ENCODE peak calls at places on chromosomes 2 and 18, in six cellular contexts. One of them, this sample, is unnamed.

GRCh38 chr2:78408795-78409118 is 616.7 kb upstream of the REG3G start:
- DNase-seq in A549: no peak
- DNase-seq in HepG2: no peak
- DNase-seq in K562: no peak
- DNase-seq in endothelial cell of umbilical vein: no peak
- DNase-seq in GM12878: no peak
- DNase-seq in this sample: no peak

GRCh38 chr2:147646999-147647588 is 197.7 kb upstream of the ACVR2A start:
- DNase-seq in endothelial cell of umbilical vein: no peak
- DNase-seq in A549: no peak
- DNase-seq in GM12878: no peak
- DNase-seq in K562: no peak
- DNase-seq in HepG2: no peak
- DNase-seq in this sample: no peak

GRCh38 chr2:237603718-237604362 is 13.3 kb upstream of the RAB17 start:
- DNase-seq in GM12878: peak; percentile 35
- DNase-seq in K562: no peak
- DNase-seq in endothelial cell of umbilical vein: peak; percentile 96
- DNase-seq in A549: no peak
- DNase-seq in HepG2: peak; percentile 40
- DNase-seq in this sample: peak; percentile 29

GRCh38 chr18:9869713-9870430 is 15.9 kb upstream of the TXNDC2 start:
- DNase-seq in GM12878: peak; percentile 30
- DNase-seq in K562: peak; percentile 97
- DNase-seq in A549: peak; percentile 43
- DNase-seq in HepG2: peak; percentile 95
- DNase-seq in endothelial cell of umbilical vein: peak; percentile 31
- DNase-seq in this sample: peak; percentile 98

GRCh38 chr2:32009479-32010256 is 1.1 kb downstream of the MEMO1 start:
- DNase-seq in GM12878: no peak
- DNase-seq in K562: peak; percentile 37
- DNase-seq in A549: no peak
- DNase-seq in endothelial cell of umbilical vein: no peak
- DNase-seq in HepG2: no peak
- DNase-seq in this sample: peak; percentile 75

GRCh38 chr2:104321141-104321799 is 532.6 kb upstream of the POU3F3 start:
- DNase-seq in GM12878: no peak
- DNase-seq in A549: no peak
- DNase-seq in endothelial cell of umbilical vein: no peak
- DNase-seq in K562: no peak
- DNase-seq in HepG2: no peak
- DNase-seq in this sample: no peak

GRCh38 chr18:10197097-10197496 is 257.3 kb upstream of the APCDD1 start:
- DNase-seq in HepG2: no peak
- DNase-seq in GM12878: no peak
- DNase-seq in K562: no peak
- DNase-seq in A549: no peak
- DNase-seq in endothelial cell of umbilical vein: no peak
- DNase-seq in this sample: no peak

GRCh38 chr18:49690307-49690706 is 123.0 kb downstream of the ACAA2 start:
- DNase-seq in HepG2: no peak
- DNase-seq in A549: no peak
- DNase-seq in K562: no peak
- DNase-seq in GM12878: no peak
- DNase-seq in endothelial cell of umbilical vein: peak; percentile 78
- DNase-seq in this sample: peak; percentile 30

GRCh38 chr2:168343586-168343985 is 96.2 kb upstream of the STK39 start:
- DNase-seq in HepG2: no peak
- DNase-seq in A549: no peak
- DNase-seq in endothelial cell of umbilical vein: no peak
- DNase-seq in GM12878: no peak
- DNase-seq in K562: peak; percentile 8
- DNase-seq in this sample: no peak

GRCh38 chr2:126811101-126811500 is 87.6 kb upstream of the TEX51 start:
- DNase-seq in endothelial cell of umbilical vein: no peak
- DNase-seq in K562: no peak
- DNase-seq in A549: no peak
- DNase-seq in HepG2: no peak
- DNase-seq in GM12878: no peak
- DNase-seq in this sample: peak; percentile 71

GRCh38 chr2:168311265-168311925 is 64.0 kb upstream of the STK39 start:
- DNase-seq in endothelial cell of umbilical vein: no peak
- DNase-seq in HepG2: no peak
- DNase-seq in K562: no peak
- DNase-seq in GM12878: no peak
- DNase-seq in A549: no peak
- DNase-seq in this sample: no peak

GRCh38 chr18:45777393-45777792 is 48.1 kb upstream of the SIGLEC15 start:
- DNase-seq in A549: no peak
- DNase-seq in GM12878: no peak
- DNase-seq in K562: no peak
- DNase-seq in HepG2: no peak
- DNase-seq in endothelial cell of umbilical vein: no peak
- DNase-seq in this sample: no peak
- TF ChIP-seq MAX in A549: no peak
- TF ChIP-seq MAX in GM12878: no peak
- TF ChIP-seq MAX in K562: no peak
- TF ChIP-seq MAX in HepG2: no peak
- TF ChIP-seq MAX in endothelial cell of umbilical vein: no peak
- TF ChIP-seq MAX in this sample: no peak

GRCh38 chr2:25297738-25298137 is 44.0 kb downstream of the DNMT3A start:
- DNase-seq in endothelial cell of umbilical vein: no peak
- DNase-seq in GM12878: no peak
- DNase-seq in HepG2: no peak
- DNase-seq in A549: no peak
- DNase-seq in K562: peak; percentile 46
- DNase-seq in this sample: peak; percentile 48
- TF ChIP-seq CTCF in endothelial cell of umbilical vein: no peak
- TF ChIP-seq CTCF in GM12878: peak; percentile 5
- TF ChIP-seq CTCF in HepG2: peak; percentile 35
- TF ChIP-seq CTCF in A549: no peak
- TF ChIP-seq CTCF in K562: peak; percentile 50
- TF ChIP-seq CTCF in this sample: peak; percentile 7

GRCh38 chr18:63149200-63149587 is 170.4 kb downstream of the BCL2 start:
- DNase-seq in endothelial cell of umbilical vein: no peak
- DNase-seq in GM12878: no peak
- DNase-seq in K562: no peak
- DNase-seq in A549: no peak
- DNase-seq in HepG2: no peak
- DNase-seq in this sample: no peak
- TF ChIP-seq MYC in endothelial cell of umbilical vein: no peak
- TF ChIP-seq MYC in GM12878: no peak
- TF ChIP-seq MYC in K562: no peak
- TF ChIP-seq MYC in A549: no peak
- TF ChIP-seq MYC in HepG2: no peak
- TF ChIP-seq MYC in this sample: no peak

GRCh38 chr2:28956415-28956826 is 24.7 kb upstream of the TOGARAM2 start:
- DNase-seq in GM12878: no peak
- DNase-seq in HepG2: peak; percentile 62
- DNase-seq in A549: no peak
- DNase-seq in K562: peak; percentile 52
- DNase-seq in endothelial cell of umbilical vein: no peak
- DNase-seq in this sample: peak; percentile 51
- TF ChIP-seq MAX in GM12878: no peak
- TF ChIP-seq MAX in HepG2: peak; percentile 61
- TF ChIP-seq MAX in A549: no peak
- TF ChIP-seq MAX in K562: no peak
- TF ChIP-seq MAX in endothelial cell of umbilical vein: no peak
- TF ChIP-seq MAX in this sample: no peak

DNA sequence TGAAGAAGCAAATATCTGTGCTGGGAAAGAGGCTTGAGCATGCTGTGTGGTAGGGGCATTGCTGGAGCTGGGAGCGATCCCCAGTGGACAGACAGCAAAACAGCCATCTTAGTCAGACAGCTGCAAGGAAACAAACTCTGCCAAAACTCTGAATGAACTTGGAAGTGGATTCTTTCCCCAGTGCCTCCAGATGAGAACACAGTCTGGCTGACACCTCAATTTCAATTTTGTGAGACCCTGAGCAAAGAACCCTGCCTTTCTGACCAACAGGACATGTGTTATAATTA is 23.2 kb upstream of the FAP start:
- DNase-seq in endothelial cell of umbilical vein: no peak
- DNase-seq in HepG2: no peak
- DNase-seq in A549: no peak
- DNase-seq in GM12878: no peak
- DNase-seq in K562: no peak
- DNase-seq in this sample: no peak
- TF ChIP-seq CTCF in endothelial cell of umbilical vein: no peak
- TF ChIP-seq CTCF in HepG2: no peak
- TF ChIP-seq CTCF in A549: no peak
- TF ChIP-seq CTCF in GM12878: no peak
- TF ChIP-seq CTCF in K562: no peak
- TF ChIP-seq CTCF in this sample: no peak

This sample was measured in NB4.